ENCODE peak calls at places on chromosomes 7 and 10, in four cellular contexts. E is H9, X is IMR-90, G is H1. I is an unnamed sample.

GRCh38 chr10:66625709-66626590 is 299.9 kb upstream of the LRRTM3 start:
- DNase-seq in E (no peak), X (no peak), G (no peak), I (peak; percentile 32)

GRCh38 chr7:35450456-35450855 is 196.6 kb upstream of the TBX20 start:
- DNase-seq in E (no peak), X (no peak), G (no peak), I (peak; percentile 74)

GRCh38 chr7:150778014-150778737 is 22.0 kb downstream of the TMEM176B start:
- DNase-seq in E (no peak), X (no peak), G (no peak), I (no peak)

GRCh38 chr7:18444856-18445255 is 50.7 kb upstream of the HDAC9 start:
- DNase-seq in E (no peak), X (no peak), G (no peak), I (peak; percentile 63)

GRCh38 chr10:62422068-62422590 is 48.0 kb downstream of the ZNF365 start:
- DNase-seq in E (no peak), X (peak; percentile 90), G (no peak), I (no peak)

GRCh38 chr7:68107968-68108367 is 1111.3 kb downstream of the TYW1 start:
- DNase-seq in E (no peak), X (no peak), G (no peak), I (no peak)

GRCh38 chr10:128867819-128868218 is 599.2 kb upstream of the MGMT start:
- DNase-seq in E (no peak), X (no peak), G (no peak), I (no peak)

GRCh38 chr10:93992400-93993030 is 1.2 kb upstream of the PLCE1 start:
- DNase-seq in E (no peak), X (peak; percentile 16), G (no peak), I (peak; percentile 83)

GRCh38 chr7:121872831-121873764 is at the start of gene PTPRZ1:
- DNase-seq in E (peak; percentile 77), X (peak; percentile 2), G (peak; percentile 86), I (peak; percentile 82)

GRCh38 chr7:88310950-88311674 is 4.4 kb upstream of the STEAP4 start:
- DNase-seq in E (no peak), X (no peak), G (no peak), I (no peak)
- H3K56ac ChIP-seq in E (no peak overlapping the region), X (no peak overlapping the region), G (no peak overlapping the region), I (no peak overlapping the region)

DNA sequence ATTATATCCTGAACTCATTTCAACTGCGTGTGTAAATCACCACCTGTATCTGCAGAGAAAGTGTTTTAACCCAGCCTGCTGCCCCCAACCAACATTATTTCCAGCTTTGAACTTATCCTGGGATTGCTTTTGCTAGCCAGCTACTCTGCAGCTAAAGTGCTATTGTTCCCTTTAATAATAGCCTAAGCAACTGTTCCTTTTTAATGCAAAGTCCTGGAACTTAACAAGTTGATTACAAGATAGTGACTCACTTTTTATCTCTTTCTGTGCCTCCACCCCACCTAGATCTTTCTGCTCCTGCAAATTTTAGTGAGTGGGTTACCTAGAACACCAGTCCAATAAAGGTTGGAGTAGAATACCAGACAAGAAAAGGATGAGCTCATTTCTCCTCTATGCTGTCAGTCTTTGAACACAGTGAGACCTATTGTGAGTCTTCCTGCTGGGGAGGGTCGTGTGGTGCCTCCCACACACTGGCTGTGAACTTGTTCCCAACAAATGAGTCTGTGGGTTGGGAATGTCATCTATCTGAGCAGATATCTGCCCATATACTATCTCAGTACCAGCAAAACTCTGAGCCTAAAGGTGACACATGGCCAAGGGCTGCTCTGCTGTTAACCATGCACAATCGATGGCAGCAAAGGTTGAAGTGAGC is 137.7 kb downstream of the FAM204A start:
- DNase-seq in E (no peak), X (no peak), G (no peak), I (peak; percentile 10)
- H3K56ac ChIP-seq in E (no peak overlapping the region), X (no peak overlapping the region), G (no peak overlapping the region), I (no peak overlapping the region)

GRCh38 chr7:25263292-25263691 is 35.0 kb upstream of the NPVF start:
- DNase-seq in E (no peak), X (no peak), G (no peak), I (no peak)
- H3K56ac ChIP-seq in E (no peak overlapping the region), X (no peak overlapping the region), G (no peak overlapping the region), I (no peak overlapping the region)

DNA sequence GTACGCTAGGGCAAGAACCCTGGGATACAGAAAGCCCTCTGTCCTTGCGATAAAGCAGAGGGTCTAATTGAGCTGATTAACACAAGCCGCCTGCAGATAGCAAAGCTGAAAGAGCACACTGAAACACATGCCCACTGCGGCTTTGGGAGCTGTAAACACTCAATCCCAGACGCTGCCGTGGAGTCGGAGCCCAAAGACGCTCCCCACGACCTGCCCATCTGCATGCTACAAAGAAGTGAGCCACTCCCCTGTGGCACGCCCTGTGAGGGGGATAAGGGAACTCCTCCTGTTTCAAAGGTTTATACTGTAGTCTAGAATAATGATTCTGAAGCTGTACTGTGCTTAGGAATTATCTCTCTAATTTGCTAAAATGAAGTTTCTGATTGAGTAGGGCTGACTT is 985.6 kb upstream of the GHITM start:
- DNase-seq in E (no peak), X (no peak), G (no peak), I (no peak)
- H3K56ac ChIP-seq in E (no peak overlapping the region), X (no peak overlapping the region), G (no peak overlapping the region), I (no peak overlapping the region)

GRCh38 chr7:38276096-38276857 is 2.8 kb upstream of the TARP start:
- DNase-seq in E (no peak), X (no peak), G (no peak), I (no peak)
- H3K56ac ChIP-seq in E (no peak overlapping the region), X (no peak overlapping the region), G (no peak overlapping the region), I (no peak overlapping the region)

I was measured in mesendoderm.